ENCODE peak calls at places on chromosomes 4 and X, in five cellular contexts. One of them, this sample, is unnamed.

GRCh38 chr4:108601517-108601916 is 18.9 kb upstream of the RPL34 start:
- DNase-seq in PC-3: no peak
- DNase-seq in amniotic stem cell: no peak
- DNase-seq in NAMALWA: no peak
- DNase-seq in breast epithelium: no peak
- DNase-seq in this sample: no peak

GRCh38 chr4:24278693-24279092 is 305.7 kb downstream of the DHX15 start:
- DNase-seq in PC-3: no peak
- DNase-seq in amniotic stem cell: no peak
- DNase-seq in NAMALWA: no peak
- DNase-seq in breast epithelium: no peak
- DNase-seq in this sample: no peak

GRCh38 chrX:38804481-38805293 is 3.4 kb downstream of the MID1IP1 start:
- DNase-seq in PC-3: peak
- DNase-seq in amniotic stem cell: no peak
- DNase-seq in NAMALWA: peak
- DNase-seq in breast epithelium: peak
- DNase-seq in this sample: peak

GRCh38 chrX:148268646-148269045 is 231.8 kb upstream of the AFF2 start:
- DNase-seq in PC-3: no peak
- DNase-seq in amniotic stem cell: no peak
- DNase-seq in NAMALWA: no peak
- DNase-seq in breast epithelium: no peak
- DNase-seq in this sample: no peak

GRCh38 chr4:102713096-102713495 is 47.7 kb downstream of the MANBA start:
- DNase-seq in PC-3: no peak
- DNase-seq in amniotic stem cell: no peak
- DNase-seq in NAMALWA: no peak
- DNase-seq in breast epithelium: no peak
- DNase-seq in this sample: no peak

GRCh38 chr4:124060261-124060918 is 652.1 kb downstream of the ANKRD50 start:
- DNase-seq in PC-3: peak
- DNase-seq in amniotic stem cell: no peak
- DNase-seq in NAMALWA: no peak
- DNase-seq in breast epithelium: no peak
- DNase-seq in this sample: peak

GRCh38 chr4:125262079-125262478 is 52.7 kb upstream of the FAT4 start:
- DNase-seq in PC-3: no peak
- DNase-seq in amniotic stem cell: no peak
- DNase-seq in NAMALWA: no peak
- DNase-seq in breast epithelium: no peak
- DNase-seq in this sample: no peak

GRCh38 chr4:59044316-59044715 is 1934.1 kb upstream of the IGFBP7 start:
- DNase-seq in PC-3: no peak
- DNase-seq in amniotic stem cell: no peak
- DNase-seq in NAMALWA: no peak
- DNase-seq in breast epithelium: no peak
- DNase-seq in this sample: peak